ENCODE peak calls at places on chromosomes 3 and 15, in nine cellular contexts. One of them, this sample, is unnamed.

GRCh38 chr3:45464336-45464809 is 76.0 kb downstream of the LARS2 start:
- DNase-seq in uterus: no peak
- DNase-seq in endothelial cell of umbilical vein: peak; percentile 4
- DNase-seq in coronary artery: no peak
- DNase-seq in brain microvascular endothelial cell: no peak
- DNase-seq in fibroblast of pulmonary artery: peak; percentile 63
- DNase-seq in neural progenitor cell: peak; percentile 87
- DNase-seq in CD8-positive, alpha-beta T cell: peak; percentile 61
- DNase-seq in psoas muscle: no peak
- DNase-seq in this sample: no peak

GRCh38 chr15:89627256-89627970 is 27.9 kb downstream of the KIF7 start:
- DNase-seq in uterus: no peak
- DNase-seq in endothelial cell of umbilical vein: no peak
- DNase-seq in coronary artery: no peak
- DNase-seq in brain microvascular endothelial cell: no peak
- DNase-seq in fibroblast of pulmonary artery: no peak
- DNase-seq in neural progenitor cell: no peak
- DNase-seq in CD8-positive, alpha-beta T cell: no peak
- DNase-seq in psoas muscle: peak; percentile 37
- DNase-seq in this sample: no peak

GRCh38 chr15:74838746-74839525 is 4.0 kb downstream of the ULK3 start:
- DNase-seq in uterus: no peak
- DNase-seq in endothelial cell of umbilical vein: no peak
- DNase-seq in coronary artery: no peak
- DNase-seq in brain microvascular endothelial cell: no peak
- DNase-seq in fibroblast of pulmonary artery: no peak
- DNase-seq in neural progenitor cell: no peak
- DNase-seq in CD8-positive, alpha-beta T cell: peak; percentile 2
- DNase-seq in psoas muscle: no peak
- DNase-seq in this sample: no peak

GRCh38 chr3:74623261-74623836 is 8.9 kb upstream of the CNTN3 start:
- DNase-seq in uterus: no peak
- DNase-seq in endothelial cell of umbilical vein: no peak
- DNase-seq in coronary artery: no peak
- DNase-seq in brain microvascular endothelial cell: no peak
- DNase-seq in fibroblast of pulmonary artery: no peak
- DNase-seq in neural progenitor cell: no peak
- DNase-seq in CD8-positive, alpha-beta T cell: no peak
- DNase-seq in psoas muscle: no peak
- DNase-seq in this sample: no peak

GRCh38 chr3:25430942-25431570 is 3.0 kb downstream of the RARB start:
- DNase-seq in uterus: no peak
- DNase-seq in endothelial cell of umbilical vein: peak; percentile 69
- DNase-seq in coronary artery: no peak
- DNase-seq in brain microvascular endothelial cell: no peak
- DNase-seq in fibroblast of pulmonary artery: peak; percentile 17
- DNase-seq in neural progenitor cell: no peak
- DNase-seq in CD8-positive, alpha-beta T cell: no peak
- DNase-seq in psoas muscle: no peak
- DNase-seq in this sample: no peak

GRCh38 chr3:30611613-30612421 is 5.4 kb downstream of the TGFBR2 start:
- DNase-seq in uterus: no peak
- DNase-seq in endothelial cell of umbilical vein: no peak
- DNase-seq in coronary artery: no peak
- DNase-seq in brain microvascular endothelial cell: peak; percentile 26
- DNase-seq in fibroblast of pulmonary artery: peak; percentile 62
- DNase-seq in neural progenitor cell: no peak
- DNase-seq in CD8-positive, alpha-beta T cell: no peak
- DNase-seq in psoas muscle: no peak
- DNase-seq in this sample: no peak

GRCh38 chr3:28752290-28752689 is 403.7 kb upstream of the AZI2 start:
- DNase-seq in uterus: no peak
- DNase-seq in endothelial cell of umbilical vein: no peak
- DNase-seq in coronary artery: no peak
- DNase-seq in brain microvascular endothelial cell: no peak
- DNase-seq in fibroblast of pulmonary artery: no peak
- DNase-seq in neural progenitor cell: no peak
- DNase-seq in CD8-positive, alpha-beta T cell: no peak
- DNase-seq in psoas muscle: no peak
- DNase-seq in this sample: no peak

GRCh38 chr3:141625506-141625905 is 112.6 kb upstream of the RNF7 start:
- DNase-seq in uterus: no peak
- DNase-seq in endothelial cell of umbilical vein: no peak
- DNase-seq in coronary artery: no peak
- DNase-seq in brain microvascular endothelial cell: no peak
- DNase-seq in fibroblast of pulmonary artery: peak; percentile 48
- DNase-seq in neural progenitor cell: no peak
- DNase-seq in CD8-positive, alpha-beta T cell: no peak
- DNase-seq in psoas muscle: no peak
- DNase-seq in this sample: no peak

GRCh38 chr3:159882784-159883779 is 105.6 kb upstream of the IL12A start:
- DNase-seq in uterus: no peak
- DNase-seq in endothelial cell of umbilical vein: peak; percentile 73
- DNase-seq in coronary artery: no peak
- DNase-seq in brain microvascular endothelial cell: peak; percentile 65
- DNase-seq in fibroblast of pulmonary artery: peak; percentile 32
- DNase-seq in neural progenitor cell: peak; percentile 34
- DNase-seq in CD8-positive, alpha-beta T cell: no peak
- DNase-seq in psoas muscle: no peak
- DNase-seq in this sample: no peak

GRCh38 chr3:189144645-189145044 is 27.1 kb upstream of the TPRG1 start:
- DNase-seq in uterus: no peak
- DNase-seq in endothelial cell of umbilical vein: peak; percentile 4
- DNase-seq in coronary artery: no peak
- DNase-seq in brain microvascular endothelial cell: no peak
- DNase-seq in fibroblast of pulmonary artery: peak; percentile 64
- DNase-seq in neural progenitor cell: no peak
- DNase-seq in CD8-positive, alpha-beta T cell: peak; percentile 38
- DNase-seq in psoas muscle: no peak
- DNase-seq in this sample: no peak

GRCh38 chr3:101159478-101159877 is 160.9 kb downstream of the IMPG2 start:
- DNase-seq in uterus: no peak
- DNase-seq in endothelial cell of umbilical vein: no peak
- DNase-seq in coronary artery: no peak
- DNase-seq in brain microvascular endothelial cell: no peak
- DNase-seq in fibroblast of pulmonary artery: no peak
- DNase-seq in neural progenitor cell: no peak
- DNase-seq in CD8-positive, alpha-beta T cell: no peak
- DNase-seq in psoas muscle: no peak
- DNase-seq in this sample: no peak

GRCh38 chr3:4894891-4895530 is 84.2 kb upstream of the BHLHE40 start:
- DNase-seq in uterus: no peak
- DNase-seq in endothelial cell of umbilical vein: no peak
- DNase-seq in coronary artery: no peak
- DNase-seq in brain microvascular endothelial cell: no peak
- DNase-seq in fibroblast of pulmonary artery: no peak
- DNase-seq in neural progenitor cell: no peak
- DNase-seq in CD8-positive, alpha-beta T cell: no peak
- DNase-seq in psoas muscle: no peak
- DNase-seq in this sample: no peak

GRCh38 chr3:27976933-27977332 is 254.8 kb upstream of the EOMES start:
- DNase-seq in uterus: no peak
- DNase-seq in endothelial cell of umbilical vein: no peak
- DNase-seq in coronary artery: no peak
- DNase-seq in brain microvascular endothelial cell: no peak
- DNase-seq in fibroblast of pulmonary artery: peak; percentile 59
- DNase-seq in neural progenitor cell: no peak
- DNase-seq in CD8-positive, alpha-beta T cell: no peak
- DNase-seq in psoas muscle: no peak
- DNase-seq in this sample: peak; percentile 29

GRCh38 chr3:50347187-50347813 is 1.8 kb upstream of the ZMYND10 start:
- DNase-seq in uterus: peak; percentile 78
- DNase-seq in endothelial cell of umbilical vein: peak; percentile 84
- DNase-seq in coronary artery: no peak
- DNase-seq in brain microvascular endothelial cell: peak; percentile 49
- DNase-seq in fibroblast of pulmonary artery: peak; percentile 80
- DNase-seq in neural progenitor cell: peak; percentile 74
- DNase-seq in CD8-positive, alpha-beta T cell: peak; percentile 83
- DNase-seq in psoas muscle: peak; percentile 83
- DNase-seq in this sample: no peak

GRCh38 chr15:22952826-22953579 is 27.2 kb downstream of the CYFIP1 start:
- DNase-seq in uterus: no peak
- DNase-seq in endothelial cell of umbilical vein: no peak
- DNase-seq in coronary artery: no peak
- DNase-seq in brain microvascular endothelial cell: no peak
- DNase-seq in fibroblast of pulmonary artery: peak; percentile 77
- DNase-seq in neural progenitor cell: peak; percentile 61
- DNase-seq in CD8-positive, alpha-beta T cell: no peak
- DNase-seq in psoas muscle: no peak
- DNase-seq in this sample: no peak

GRCh38 chr3:126304291-126304690 is 52.9 kb downstream of the KLF15 start:
- DNase-seq in uterus: no peak
- DNase-seq in endothelial cell of umbilical vein: no peak
- DNase-seq in coronary artery: no peak
- DNase-seq in brain microvascular endothelial cell: no peak
- DNase-seq in fibroblast of pulmonary artery: no peak
- DNase-seq in neural progenitor cell: no peak
- DNase-seq in CD8-positive, alpha-beta T cell: no peak
- DNase-seq in psoas muscle: no peak
- DNase-seq in this sample: no peak

GRCh38 chr3:170154569-170155143 is 26.9 kb downstream of the PHC3 start:
- DNase-seq in uterus: no peak
- DNase-seq in endothelial cell of umbilical vein: no peak
- DNase-seq in coronary artery: no peak
- DNase-seq in brain microvascular endothelial cell: no peak
- DNase-seq in fibroblast of pulmonary artery: no peak
- DNase-seq in neural progenitor cell: peak; percentile 2
- DNase-seq in CD8-positive, alpha-beta T cell: no peak
- DNase-seq in psoas muscle: no peak
- DNase-seq in this sample: no peak

GRCh38 chr3:100402150-100402706 is 889 bp downstream of the LNP1 start:
- DNase-seq in uterus: no peak
- DNase-seq in endothelial cell of umbilical vein: peak; percentile 50
- DNase-seq in coronary artery: no peak
- DNase-seq in brain microvascular endothelial cell: no peak
- DNase-seq in fibroblast of pulmonary artery: peak; percentile 42
- DNase-seq in neural progenitor cell: no peak
- DNase-seq in CD8-positive, alpha-beta T cell: no peak
- DNase-seq in psoas muscle: no peak
- DNase-seq in this sample: peak; percentile 25

GRCh38 chr3:106139834-106140233 is 271.0 kb upstream of the CBLB start:
- DNase-seq in uterus: no peak
- DNase-seq in endothelial cell of umbilical vein: no peak
- DNase-seq in coronary artery: no peak
- DNase-seq in brain microvascular endothelial cell: no peak
- DNase-seq in fibroblast of pulmonary artery: no peak
- DNase-seq in neural progenitor cell: no peak
- DNase-seq in CD8-positive, alpha-beta T cell: no peak
- DNase-seq in psoas muscle: no peak
- DNase-seq in this sample: no peak

GRCh38 chr3:86547697-86548096 is 443.3 kb downstream of the VGLL3 start:
- DNase-seq in uterus: no peak
- DNase-seq in endothelial cell of umbilical vein: no peak
- DNase-seq in coronary artery: no peak
- DNase-seq in brain microvascular endothelial cell: no peak
- DNase-seq in fibroblast of pulmonary artery: no peak
- DNase-seq in neural progenitor cell: peak; percentile 15
- DNase-seq in CD8-positive, alpha-beta T cell: no peak
- DNase-seq in psoas muscle: no peak
- DNase-seq in this sample: no peak

GRCh38 chr3:38021196-38021595 is 8.2 kb downstream of the PLCD1 start:
- DNase-seq in uterus: no peak
- DNase-seq in endothelial cell of umbilical vein: no peak
- DNase-seq in coronary artery: no peak
- DNase-seq in brain microvascular endothelial cell: no peak
- DNase-seq in fibroblast of pulmonary artery: no peak
- DNase-seq in neural progenitor cell: no peak
- DNase-seq in CD8-positive, alpha-beta T cell: no peak
- DNase-seq in psoas muscle: peak; percentile 44
- DNase-seq in this sample: no peak

GRCh38 chr3:133477497-133477896 is 77.6 kb downstream of the BFSP2 start:
- DNase-seq in uterus: no peak
- DNase-seq in endothelial cell of umbilical vein: no peak
- DNase-seq in coronary artery: no peak
- DNase-seq in brain microvascular endothelial cell: no peak
- DNase-seq in fibroblast of pulmonary artery: no peak
- DNase-seq in neural progenitor cell: no peak
- DNase-seq in CD8-positive, alpha-beta T cell: no peak
- DNase-seq in psoas muscle: no peak
- DNase-seq in this sample: no peak
- H3K4me3 ChIP-seq in uterus: no peak overlapping the region
- H3K4me3 ChIP-seq in endothelial cell of umbilical vein: no peak overlapping the region
- H3K4me3 ChIP-seq in coronary artery: no peak overlapping the region
- H3K4me3 ChIP-seq in brain microvascular endothelial cell: no peak overlapping the region
- H3K4me3 ChIP-seq in fibroblast of pulmonary artery: no peak overlapping the region
- H3K4me3 ChIP-seq in neural progenitor cell: no peak overlapping the region
- H3K4me3 ChIP-seq in CD8-positive, alpha-beta T cell: no peak overlapping the region
- H3K4me3 ChIP-seq in psoas muscle: no peak overlapping the region
- H3K4me3 ChIP-seq in this sample: no peak overlapping the region

DNA sequence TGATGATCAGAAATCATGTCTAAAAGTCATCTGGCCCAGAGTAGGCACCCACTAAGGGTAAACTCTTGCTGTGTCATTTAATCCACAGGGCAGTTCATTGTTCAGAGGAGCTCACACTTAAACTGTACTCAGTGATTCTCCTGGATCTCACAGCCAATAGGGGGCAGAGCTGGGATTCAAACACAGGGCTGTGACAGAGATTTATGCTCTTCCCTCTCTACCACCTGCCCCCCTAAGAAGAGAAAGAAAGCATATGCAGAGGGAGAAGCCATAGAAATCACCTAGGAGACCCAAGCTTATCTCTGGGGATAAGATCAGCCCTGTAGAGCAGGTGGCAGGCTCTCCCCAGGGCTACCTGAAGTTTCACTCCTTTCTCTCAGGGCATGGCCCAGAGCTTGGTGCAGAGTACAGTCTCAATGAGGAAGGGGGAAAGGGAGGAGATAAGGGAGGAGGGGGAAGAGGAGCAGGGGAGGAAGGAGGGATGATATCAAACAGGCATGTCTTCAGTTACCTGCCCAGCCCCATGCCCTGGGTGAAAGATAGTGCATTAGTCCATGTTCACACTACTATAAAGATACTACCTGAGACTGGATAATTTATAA is 51.8 kb upstream of the ADPGK start:
- DNase-seq in uterus: no peak
- DNase-seq in endothelial cell of umbilical vein: no peak
- DNase-seq in coronary artery: peak; percentile 26
- DNase-seq in brain microvascular endothelial cell: no peak
- DNase-seq in fibroblast of pulmonary artery: peak; percentile 6
- DNase-seq in neural progenitor cell: peak; percentile 60
- DNase-seq in CD8-positive, alpha-beta T cell: no peak
- DNase-seq in psoas muscle: no peak
- DNase-seq in this sample: no peak
- TF ChIP-seq CTCF in uterus: no peak
- TF ChIP-seq CTCF in endothelial cell of umbilical vein: no peak
- TF ChIP-seq CTCF in coronary artery: no peak
- TF ChIP-seq CTCF in brain microvascular endothelial cell: peak; percentile 66
- TF ChIP-seq CTCF in fibroblast of pulmonary artery: peak; percentile 39
- TF ChIP-seq CTCF in neural progenitor cell: peak; percentile 64
- TF ChIP-seq CTCF in CD8-positive, alpha-beta T cell: no peak
- TF ChIP-seq CTCF in psoas muscle: peak; percentile 16
- TF ChIP-seq CTCF in this sample: peak; percentile 42

GRCh38 chr3:62686916-62687315 is 188.3 kb downstream of the CADPS start:
- DNase-seq in uterus: no peak
- DNase-seq in endothelial cell of umbilical vein: no peak
- DNase-seq in coronary artery: no peak
- DNase-seq in brain microvascular endothelial cell: no peak
- DNase-seq in fibroblast of pulmonary artery: no peak
- DNase-seq in neural progenitor cell: no peak
- DNase-seq in CD8-positive, alpha-beta T cell: no peak
- DNase-seq in psoas muscle: no peak
- DNase-seq in this sample: no peak
- H3K4me3 ChIP-seq in uterus: no peak overlapping the region
- H3K4me3 ChIP-seq in endothelial cell of umbilical vein: no peak overlapping the region
- H3K4me3 ChIP-seq in coronary artery: no peak overlapping the region
- H3K4me3 ChIP-seq in brain microvascular endothelial cell: no peak overlapping the region
- H3K4me3 ChIP-seq in fibroblast of pulmonary artery: no peak overlapping the region
- H3K4me3 ChIP-seq in neural progenitor cell: no peak overlapping the region
- H3K4me3 ChIP-seq in CD8-positive, alpha-beta T cell: no peak overlapping the region
- H3K4me3 ChIP-seq in psoas muscle: no peak overlapping the region
- H3K4me3 ChIP-seq in this sample: no peak overlapping the region

GRCh38 chr3:108608750-108609149 is 19.2 kb downstream of the DZIP3 start:
- DNase-seq in uterus: no peak
- DNase-seq in endothelial cell of umbilical vein: no peak
- DNase-seq in coronary artery: no peak
- DNase-seq in brain microvascular endothelial cell: no peak
- DNase-seq in fibroblast of pulmonary artery: no peak
- DNase-seq in neural progenitor cell: peak; percentile 31
- DNase-seq in CD8-positive, alpha-beta T cell: no peak
- DNase-seq in psoas muscle: no peak
- DNase-seq in this sample: no peak
- TF ChIP-seq CTCF in uterus: no peak
- TF ChIP-seq CTCF in endothelial cell of umbilical vein: no peak
- TF ChIP-seq CTCF in coronary artery: no peak
- TF ChIP-seq CTCF in brain microvascular endothelial cell: no peak
- TF ChIP-seq CTCF in fibroblast of pulmonary artery: no peak
- TF ChIP-seq CTCF in neural progenitor cell: peak; percentile 35
- TF ChIP-seq CTCF in CD8-positive, alpha-beta T cell: no peak
- TF ChIP-seq CTCF in psoas muscle: no peak
- TF ChIP-seq CTCF in this sample: no peak

This sample was measured in AG09309.